ENCODE peak calls at places on chromosome 2, in six cellular contexts. P is EL; R is cardiac muscle cell; M is effector memory CD8-positive, alpha-beta T cell; L is GM10248; Y is brain microvascular endothelial cell. V is an unnamed sample.

GRCh38 chr2:111671426-111672150 is 212.4 kb downstream of the ANAPC1 start:
- DNase-seq in P (no peak), R (no peak), M (no peak), L (no peak), Y (peak; percentile 67), V (no peak)

GRCh38 chr2:58906151-58906645 is 665.1 kb upstream of the FANCL start:
- DNase-seq in P (no peak), R (no peak), M (no peak), L (no peak), Y (no peak), V (no peak)

GRCh38 chr2:199907008-199907714 is 3.9 kb upstream of the C2orf69 start:
- DNase-seq in P (no peak), R (no peak), M (no peak), L (no peak), Y (no peak), V (no peak)

GRCh38 chr2:40285391-40285790 is 166.5 kb downstream of the SLC8A1 start:
- DNase-seq in P (no peak), R (no peak), M (no peak), L (no peak), Y (no peak), V (no peak)

GRCh38 chr2:11932053-11932512 is 185.7 kb downstream of the LPIN1 start:
- DNase-seq in P (no peak), R (no peak), M (no peak), L (no peak), Y (no peak), V (no peak)

GRCh38 chr2:43070676-43071491 is 155.5 kb downstream of the ZFP36L2 start:
- DNase-seq in P (no peak), R (no peak), M (no peak), L (no peak), Y (no peak), V (peak; percentile 35)

GRCh38 chr2:240582781-240583180 is 3.8 kb upstream of the CAPN10 start:
- DNase-seq in P (peak; percentile 21), R (no peak), M (no peak), L (no peak), Y (no peak), V (no peak)

GRCh38 chr2:173079968-173080860 is 4.6 kb downstream of the MAP3K20 start:
- DNase-seq in P (peak; percentile 94), R (no peak), M (no peak), L (no peak), Y (peak; percentile 87), V (peak; percentile 91)

GRCh38 chr2:85468704-85469349 is 50.3 kb downstream of the SH2D6 start:
- DNase-seq in P (peak; percentile 15), R (peak; percentile 42), M (no peak), L (no peak), Y (no peak), V (no peak)

GRCh38 chr2:47767880-47768609 is 14.9 kb upstream of the MSH6 start:
- DNase-seq in P (peak; percentile 48), R (peak; percentile 76), M (peak; percentile 69), L (peak; percentile 79), Y (peak; percentile 21), V (peak; percentile 40)

GRCh38 chr2:201696151-201696659 is 2.2 kb downstream of the MPP4 start:
- DNase-seq in P (peak; percentile 91), R (no peak), M (no peak), L (no peak), Y (peak; percentile 82), V (peak; percentile 67)

GRCh38 chr2:74206180-74206688 is 7.8 kb downstream of the MTHFD2 start:
- DNase-seq in P (peak; percentile 66), R (no peak), M (peak; percentile 12), L (peak; percentile 69), Y (peak; percentile 34), V (peak; percentile 81)

GRCh38 chr2:141699573-141699972 is 431.2 kb downstream of the LRP1B start:
- DNase-seq in P (no peak), R (no peak), M (no peak), L (no peak), Y (no peak), V (no peak)

GRCh38 chr2:172640389-172640788 is 84.5 kb downstream of the PDK1 start:
- DNase-seq in P (no peak), R (no peak), M (no peak), L (no peak), Y (no peak), V (no peak)

GRCh38 chr2:58120626-58121229 is 74.1 kb downstream of the VRK2 start:
- DNase-seq in P (no peak), R (no peak), M (no peak), L (no peak), Y (no peak), V (no peak)

GRCh38 chr2:216059233-216059834 is 22.3 kb downstream of the PECR start:
- DNase-seq in P (no peak), R (no peak), M (no peak), L (no peak), Y (no peak), V (no peak)

GRCh38 chr2:150647943-150648342 is 160.5 kb upstream of the RND3 start:
- DNase-seq in P (no peak), R (no peak), M (no peak), L (no peak), Y (no peak), V (no peak)

GRCh38 chr2:101111262-101111838 is 39.8 kb downstream of the TBC1D8 start:
- DNase-seq in P (no peak), R (no peak), M (no peak), L (no peak), Y (no peak), V (no peak)

GRCh38 chr2:219171231-219171651 is 1.4 kb upstream of the SLC23A3 start:
- DNase-seq in P (peak; percentile 89), R (peak; percentile 55), M (peak; percentile 36), L (peak; percentile 46), Y (peak; percentile 71), V (peak; percentile 86)

GRCh38 chr2:29562896-29563295 is 358.5 kb downstream of the ALK start:
- DNase-seq in P (no peak), R (no peak), M (no peak), L (no peak), Y (no peak), V (no peak)

GRCh38 chr2:111119847-111120252 is 864 bp upstream of the BCL2L11 start:
- DNase-seq in P (no peak), R (peak; percentile 20), M (no peak), L (peak; percentile 35), Y (no peak), V (no peak)

GRCh38 chr2:162072976-162073775 is 839 bp downstream of the DPP4 start:
- DNase-seq in P (peak; percentile 28), R (peak; percentile 15), M (no peak), L (peak; percentile 20), Y (no peak), V (peak; percentile 41)